ENCODE peak calls at places on chromosomes 6 and 20, in seven cellular contexts. O is GM06990; Z is AG04449; P is colonic mucosa; L is NCI-H524; X is stimulated activated naive B cell treated with anti-CD40 and anti-IgM and Interleukin-4, amounts not matched to agents 10 μg/mL and 1 μg/mL and 100 μg/mL, for 72 hours; U is fibroblast of mammary gland. A is an unnamed sample.

GRCh38 chr6:149904661-149905370 is 6.9 kb upstream of the RAET1E start:
- DNase-seq in O (no peak), Z (no peak), P (peak), L (no peak), X (no peak), U (no peak), A (no peak)

GRCh38 chr6:118509009-118509617 is 39.0 kb upstream of the PLN start:
- DNase-seq in O (no peak), Z (no peak), P (no peak), L (peak), X (no peak), U (peak), A (no peak)

GRCh38 chr6:89350281-89351037 is 2.1 kb downstream of the UBE2J1 start:
- DNase-seq in O (peak), Z (no peak), P (no peak), L (no peak), X (no peak), U (no peak), A (no peak)

GRCh38 chr6:157711060-157711459 is 112.0 kb upstream of the SNX9 start:
- DNase-seq in O (no peak), Z (no peak), P (no peak), L (no peak), X (no peak), U (no peak), A (no peak)

GRCh38 chr6:37862415-37862814 is 42.9 kb downstream of the ZFAND3 start:
- DNase-seq in O (no peak), Z (no peak), P (no peak), L (no peak), X (no peak), U (no peak), A (no peak)

GRCh38 chr6:36230376-36230775 is 33.8 kb downstream of the BRPF3 start:
- DNase-seq in O (no peak), Z (no peak), P (no peak), L (no peak), X (no peak), U (no peak), A (no peak)

GRCh38 chr6:111741177-111741952 is 131.9 kb downstream of the FYN start:
- DNase-seq in O (no peak), Z (no peak), P (no peak), L (no peak), X (no peak), U (no peak), A (no peak)

GRCh38 chr20:46983466-46983865 is 88.8 kb downstream of the EYA2 start:
- DNase-seq in O (no peak), Z (no peak), P (no peak), L (no peak), X (no peak), U (no peak), A (no peak)

GRCh38 chr6:127690092-127690491 is 113.1 kb downstream of the C6orf58 start:
- DNase-seq in O (no peak), Z (no peak), P (no peak), L (peak), X (no peak), U (peak), A (no peak)

GRCh38 chr6:17580518-17581048 is 19.5 kb upstream of the FAM8A1 start:
- DNase-seq in O (no peak), Z (no peak), P (no peak), L (peak), X (peak), U (peak), A (no peak)

GRCh38 chr20:31740208-31740607 is 1.1 kb downstream of the TPX2 start:
- DNase-seq in O (peak), Z (no peak), P (no peak), L (no peak), X (no peak), U (peak), A (no peak)

GRCh38 chr6:163148781-163149534 is 265.6 kb upstream of the QKI start:
- DNase-seq in O (peak), Z (no peak), P (no peak), L (no peak), X (no peak), U (no peak), A (no peak)

GRCh38 chr6:144559865-144560603 is 274.9 kb downstream of the UTRN start:
- DNase-seq in O (no peak), Z (no peak), P (no peak), L (no peak), X (no peak), U (no peak), A (no peak)

GRCh38 chr6:138647006-138647405 is 126.6 kb upstream of the CCDC28A start:
- DNase-seq in O (no peak), Z (no peak), P (no peak), L (no peak), X (no peak), U (peak), A (no peak)

GRCh38 chr20:59027746-59028320 is 4.3 kb downstream of the ATP5F1E start:
- DNase-seq in O (no peak), Z (no peak), P (no peak), L (no peak), X (no peak), U (peak), A (no peak)

GRCh38 chr6:105364243-105364642 is 38.6 kb downstream of the PREP start:
- DNase-seq in O (no peak), Z (no peak), P (no peak), L (no peak), X (no peak), U (peak), A (no peak)

GRCh38 chr20:56903421-56903820 is 274.3 kb downstream of the TFAP2C start:
- DNase-seq in O (no peak), Z (no peak), P (no peak), L (no peak), X (no peak), U (no peak), A (no peak)

GRCh38 chr6:45626087-45626891 is 248.6 kb upstream of the SUPT3H start:
- DNase-seq in O (no peak), Z (peak), P (no peak), L (no peak), X (no peak), U (peak), A (no peak)

GRCh38 chr6:98823845-98824162 is 10.6 kb upstream of the POU3F2 start:
- DNase-seq in O (no peak), Z (no peak), P (no peak), L (no peak), X (no peak), U (no peak), A (no peak)

GRCh38 chr6:19454296-19454998 is 382.7 kb upstream of the ID4 start:
- DNase-seq in O (no peak), Z (no peak), P (no peak), L (no peak), X (no peak), U (no peak), A (no peak)

GRCh38 chr6:148044261-148044731 is 298.3 kb upstream of the SASH1 start:
- DNase-seq in O (no peak), Z (peak), P (no peak), L (no peak), X (no peak), U (peak), A (no peak)

GRCh38 chr6:2999005-2999620 is 581 bp upstream of the NQO2 start:
- DNase-seq in O (no peak), Z (no peak), P (no peak), L (no peak), X (no peak), U (peak), A (peak)

GRCh38 chr6:113450061-113450465 is 407.1 kb upstream of the MARCKS start:
- DNase-seq in O (no peak), Z (no peak), P (no peak), L (no peak), X (no peak), U (no peak), A (no peak)

GRCh38 chr6:16819752-16820151 is 58.5 kb upstream of the ATXN1 start:
- DNase-seq in O (no peak), Z (no peak), P (no peak), L (peak), X (no peak), U (peak), A (no peak)

GRCh38 chr20:10661261-10661660 is 12.5 kb downstream of the JAG1 start:
- DNase-seq in O (no peak), Z (no peak), P (no peak), L (no peak), X (no peak), U (no peak), A (no peak)

GRCh38 chr6:85402071-85402470 is 47.8 kb upstream of the NT5E start:
- DNase-seq in O (no peak), Z (no peak), P (no peak), L (no peak), X (no peak), U (no peak), A (no peak)

GRCh38 chr6:35754452-35755321 is 17.9 kb downstream of the ARMC12 start:
- DNase-seq in O (no peak), Z (no peak), P (no peak), L (peak), X (no peak), U (peak), A (no peak)

GRCh38 chr6:46207174-46207573 is 36.4 kb upstream of the ENPP5 start:
- DNase-seq in O (no peak), Z (no peak), P (no peak), L (no peak), X (no peak), U (no peak), A (no peak)